ENCODE peak calls at places on chromosome 14, in eight cellular contexts. B is omental fat pad, C is GM20000, J is dorsolateral prefrontal cortex, D is GM13977, L is A549, V is tibial nerve, E is cardiac muscle cell. A is an unnamed sample.

GRCh38 chr14:26820578-26820977 is 222.7 kb upstream of the NOVA1 start:
- DNase-seq in J (no peak), C (no peak), E (no peak), V (no peak), L (no peak), B (no peak), D (no peak), A (no peak)

GRCh38 chr14:79659995-79660975 is 551.0 kb downstream of the DIO2 start:
- DNase-seq in V (no peak), E (no peak), D (no peak), C (no peak), B (no peak), J (no peak), L (no peak), A (no peak)

GRCh38 chr14:61380984-61381383 is 59.6 kb downstream of the PRKCH start:
- DNase-seq in D (no peak), C (no peak), L (no peak), B (no peak), V (no peak), E (no peak), J (no peak), A (no peak)

GRCh38 chr14:88683119-88683518 is 109.6 kb downstream of the EML5 start:
- DNase-seq in V (no peak), J (no peak), D (no peak), E (no peak), L (no peak), B (no peak), C (no peak), A (no peak)

GRCh38 chr14:55802986-55803431 is 223.0 kb downstream of the KTN1 start:
- DNase-seq in J (no peak), L (peak; percentile 54), D (no peak), B (no peak), V (no peak), E (no peak), C (no peak), A (no peak)

GRCh38 chr14:91114079-91115065 is 499 bp downstream of the DGLUCY start:
- DNase-seq in J (peak; percentile 95), V (peak; percentile 64), E (peak; percentile 53), D (peak; percentile 74), B (no peak), L (peak; percentile 38), C (peak; percentile 76), A (peak; percentile 65)

GRCh38 chr14:67457782-67458181 is 30.7 kb downstream of the TMEM229B start:
- DNase-seq in L (no peak), D (no peak), B (no peak), J (no peak), C (no peak), V (no peak), E (peak; percentile 17), A (no peak)

GRCh38 chr14:24037658-24038037 is 14.2 kb upstream of the CARMIL3 start:
- DNase-seq in V (no peak), C (no peak), L (no peak), D (no peak), J (no peak), B (no peak), E (no peak), A (no peak)

GRCh38 chr14:50357124-50357523 is 39.6 kb downstream of the CDKL1 start:
- DNase-seq in E (no peak), V (no peak), D (no peak), B (no peak), J (no peak), L (no peak), C (no peak), A (no peak)

GRCh38 chr14:75231320-75231719 is 47.3 kb upstream of the FOS start:
- DNase-seq in C (peak; percentile 38), E (no peak), J (no peak), D (no peak), B (no peak), L (no peak), V (no peak), A (no peak)

GRCh38 chr14:44970907-44971306 is 8.9 kb downstream of the TOGARAM1 start:
- DNase-seq in C (no peak), J (no peak), L (no peak), V (no peak), B (no peak), E (no peak), D (no peak), A (no peak)

GRCh38 chr14:35682802-35683201 is 126.3 kb downstream of the RALGAPA1 start:
- DNase-seq in C (no peak), J (no peak), E (no peak), D (no peak), B (no peak), V (no peak), L (no peak), A (no peak)

GRCh38 chr14:51860164-51860835 is at the start of gene GNG2:
- DNase-seq in J (peak; percentile 58), C (peak; percentile 65), E (peak; percentile 92), L (peak; percentile 40), B (peak; percentile 42), D (peak; percentile 66), V (peak; percentile 79), A (no peak)

GRCh38 chr14:76918176-76918750 is 92.1 kb downstream of the LRRC74A start:
- DNase-seq in L (no peak), C (no peak), J (no peak), V (peak; percentile 71), D (no peak), B (no peak), E (peak; percentile 94), A (peak; percentile 89)

GRCh38 chr14:22268875-22269274 is 320.1 kb downstream of the DAD1 start:
- DNase-seq in C (no peak), D (no peak), J (no peak), E (peak; percentile 9), V (no peak), B (no peak), L (no peak), A (no peak)

GRCh38 chr14:69812725-69813124 is 15.7 kb upstream of the SLC10A1 start:
- DNase-seq in V (no peak), J (no peak), D (no peak), L (no peak), B (no peak), C (no peak), E (peak; percentile 3), A (no peak)
- TF ChIP-seq CTCF in V (no peak), J (no peak), D (no peak), L (peak; percentile 34), B (no peak), C (no peak), E (no peak), A (no peak)

GRCh38 chr14:68956728-68957127 is 22.4 kb downstream of the ACTN1 start:
- DNase-seq in C (no peak), E (no peak), D (no peak), V (no peak), B (no peak), L (no peak), J (no peak), A (peak; percentile 50)
- TF ChIP-seq CTCF in C (no peak), E (no peak), D (no peak), V (no peak), B (no peak), L (no peak), J (no peak), A (no peak)

GRCh38 chr14:100106260-100106659 is 41.0 kb downstream of the EVL start:
- DNase-seq in J (peak; percentile 18), C (no peak), V (no peak), D (no peak), B (no peak), E (no peak), L (no peak), A (no peak)

GRCh38 chr14:100104006-100104352 is 38.8 kb downstream of the EVL start:
- DNase-seq in D (no peak), E (no peak), J (no peak), L (no peak), V (no peak), B (no peak), C (no peak), A (no peak)

GRCh38 chr14:100103261-100104005 is 38.2 kb downstream of the EVL start:
- DNase-seq in B (no peak), L (no peak), V (peak; percentile 24), D (no peak), E (peak; percentile 82), J (peak; percentile 28), C (no peak), A (no peak)

GRCh38 chr14:100105357-100106169 is 40.3 kb downstream of the EVL start:
- DNase-seq in L (no peak), B (no peak), D (no peak), C (no peak), E (no peak), V (peak; percentile 16), J (peak; percentile 46), A (no peak)

DNA sequence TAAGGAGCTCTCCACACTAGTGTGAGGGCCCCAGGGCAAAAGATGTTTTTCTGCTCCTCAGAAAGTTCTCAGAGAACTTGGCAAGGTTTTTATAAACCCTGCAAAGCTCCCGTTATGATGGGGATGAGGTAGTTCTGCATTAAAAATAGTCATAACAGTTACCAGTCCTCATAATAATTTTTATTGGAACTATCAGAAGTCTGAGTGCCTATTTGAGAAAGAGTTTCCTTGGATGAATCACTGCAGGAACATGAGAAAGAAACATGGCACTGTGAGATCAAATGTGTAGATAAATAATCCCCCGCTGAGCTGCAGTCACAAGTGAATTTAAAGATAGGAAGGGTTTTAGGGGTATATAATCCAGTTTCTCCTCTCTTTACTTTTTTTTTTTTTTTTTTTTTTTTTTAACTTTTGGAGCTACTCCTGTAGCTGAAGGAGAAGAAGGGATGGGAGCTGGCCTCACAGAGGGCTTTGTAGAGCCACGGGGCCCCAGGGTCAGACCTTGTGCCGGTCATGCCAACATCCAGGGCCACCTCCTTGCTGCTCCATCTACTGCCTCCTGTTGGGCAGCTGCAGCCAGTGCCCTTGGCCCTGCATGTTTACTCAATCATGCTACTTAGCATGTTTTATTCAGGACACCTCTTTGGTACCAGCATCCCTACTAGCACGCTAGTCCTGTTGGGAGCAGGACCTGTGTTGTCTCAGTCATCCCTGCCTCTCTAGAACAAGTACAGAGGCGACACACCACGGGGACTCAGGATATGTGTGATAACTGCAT is 39.5 kb downstream of the EVL start:
- DNase-seq in C (no peak), J (peak; percentile 10), V (no peak), L (no peak), E (peak; percentile 20), D (no peak), B (no peak), A (peak; percentile 13)
- TF ChIP-seq CTCF in C (no peak), J (no peak), V (no peak), L (no peak), E (no peak), D (peak; percentile 34), B (no peak), A (no peak)

GRCh38 chr14:103898711-103899110 is 29.5 kb upstream of the TDRD9 start:
- DNase-seq in C (no peak), V (no peak), D (no peak), L (no peak), B (no peak), J (no peak), E (no peak), A (no peak)

GRCh38 chr14:103897075-103897947 is 30.9 kb upstream of the TDRD9 start:
- DNase-seq in B (no peak), L (no peak), D (no peak), C (peak; percentile 11), V (no peak), E (no peak), J (no peak), A (no peak)

GRCh38 chr14:103898204-103898603 is 30.1 kb upstream of the TDRD9 start:
- DNase-seq in B (no peak), L (no peak), D (no peak), C (no peak), V (no peak), J (no peak), E (no peak), A (no peak)

GRCh38 chr14:103899833-103900232 is 28.4 kb upstream of the TDRD9 start:
- DNase-seq in E (no peak), V (no peak), J (no peak), L (no peak), B (no peak), D (no peak), C (no peak), A (no peak)

GRCh38 chr14:103899316-103899715 is 28.9 kb upstream of the TDRD9 start:
- DNase-seq in L (no peak), V (no peak), C (no peak), D (no peak), B (no peak), E (no peak), J (no peak), A (no peak)
- TF ChIP-seq CTCF in L (no peak), V (no peak), C (no peak), D (no peak), B (no peak), E (no peak), J (no peak), A (no peak)